ENCODE peak calls at places on chromosomes 1 and 21, in nine cellular contexts. One of them, this sample, is unnamed.

GRCh38 chr1:226627924-226628623 is 79.5 kb downstream of the STUM start:
- DNase-seq in adipocyte: no peak
- DNase-seq in fibroblast of lung: no peak
- DNase-seq in K562: no peak
- DNase-seq in cardiac muscle cell: no peak
- DNase-seq in GM06990: no peak
- DNase-seq in esophagus squamous epithelium: no peak
- DNase-seq in AG10803: no peak
- DNase-seq in WERI-Rb-1: no peak
- DNase-seq in this sample: no peak

GRCh38 chr21:42151148-42152074 is 67.5 kb upstream of the ABCG1 start:
- DNase-seq in adipocyte: no peak
- DNase-seq in fibroblast of lung: no peak
- DNase-seq in K562: no peak
- DNase-seq in cardiac muscle cell: no peak
- DNase-seq in GM06990: no peak
- DNase-seq in esophagus squamous epithelium: no peak
- DNase-seq in AG10803: no peak
- DNase-seq in WERI-Rb-1: no peak
- DNase-seq in this sample: no peak

GRCh38 chr1:71252900-71253299 is 172.1 kb upstream of the ZRANB2 start:
- DNase-seq in adipocyte: no peak
- DNase-seq in fibroblast of lung: no peak
- DNase-seq in K562: no peak
- DNase-seq in cardiac muscle cell: no peak
- DNase-seq in GM06990: no peak
- DNase-seq in esophagus squamous epithelium: no peak
- DNase-seq in AG10803: no peak
- DNase-seq in WERI-Rb-1: no peak
- DNase-seq in this sample: no peak

GRCh38 chr1:18299441-18300338 is 181.0 kb upstream of the KLHDC7A start:
- DNase-seq in adipocyte: no peak
- DNase-seq in fibroblast of lung: no peak
- DNase-seq in K562: peak
- DNase-seq in cardiac muscle cell: peak
- DNase-seq in GM06990: no peak
- DNase-seq in esophagus squamous epithelium: no peak
- DNase-seq in AG10803: peak
- DNase-seq in WERI-Rb-1: peak
- DNase-seq in this sample: peak

GRCh38 chr21:8990326-8991087 is 1530.9 kb upstream of the TPTE start:
- DNase-seq in adipocyte: no peak
- DNase-seq in fibroblast of lung: peak
- DNase-seq in K562: no peak
- DNase-seq in cardiac muscle cell: no peak
- DNase-seq in GM06990: no peak
- DNase-seq in esophagus squamous epithelium: no peak
- DNase-seq in AG10803: no peak
- DNase-seq in WERI-Rb-1: no peak
- DNase-seq in this sample: no peak

GRCh38 chr1:64956733-64957441 is 9.5 kb downstream of the JAK1 start:
- DNase-seq in adipocyte: no peak
- DNase-seq in fibroblast of lung: no peak
- DNase-seq in K562: peak
- DNase-seq in cardiac muscle cell: no peak
- DNase-seq in GM06990: peak
- DNase-seq in esophagus squamous epithelium: no peak
- DNase-seq in AG10803: no peak
- DNase-seq in WERI-Rb-1: no peak
- DNase-seq in this sample: no peak

GRCh38 chr1:30912203-30912602 is 3.6 kb upstream of the SDC3 start:
- DNase-seq in adipocyte: no peak
- DNase-seq in fibroblast of lung: no peak
- DNase-seq in K562: no peak
- DNase-seq in cardiac muscle cell: no peak
- DNase-seq in GM06990: no peak
- DNase-seq in esophagus squamous epithelium: no peak
- DNase-seq in AG10803: no peak
- DNase-seq in WERI-Rb-1: no peak
- DNase-seq in this sample: no peak

GRCh38 chr1:91775227-91775626 is 110.7 kb downstream of the TGFBR3 start:
- DNase-seq in adipocyte: no peak
- DNase-seq in fibroblast of lung: no peak
- DNase-seq in K562: no peak
- DNase-seq in cardiac muscle cell: no peak
- DNase-seq in GM06990: no peak
- DNase-seq in esophagus squamous epithelium: no peak
- DNase-seq in AG10803: no peak
- DNase-seq in WERI-Rb-1: no peak
- DNase-seq in this sample: no peak

GRCh38 chr1:213399695-213400094 is 348.7 kb downstream of the RPS6KC1 start:
- DNase-seq in adipocyte: no peak
- DNase-seq in fibroblast of lung: no peak
- DNase-seq in K562: no peak
- DNase-seq in cardiac muscle cell: no peak
- DNase-seq in GM06990: no peak
- DNase-seq in esophagus squamous epithelium: no peak
- DNase-seq in AG10803: no peak
- DNase-seq in WERI-Rb-1: no peak
- DNase-seq in this sample: no peak

GRCh38 chr1:209353097-209353496 is 230.4 kb upstream of the CAMK1G start:
- DNase-seq in adipocyte: no peak
- DNase-seq in fibroblast of lung: no peak
- DNase-seq in K562: no peak
- DNase-seq in cardiac muscle cell: no peak
- DNase-seq in GM06990: no peak
- DNase-seq in esophagus squamous epithelium: no peak
- DNase-seq in AG10803: no peak
- DNase-seq in WERI-Rb-1: no peak
- DNase-seq in this sample: no peak

GRCh38 chr1:43452789-43453441 is 816 bp downstream of the HYI start:
- DNase-seq in adipocyte: peak
- DNase-seq in fibroblast of lung: peak
- DNase-seq in K562: peak
- DNase-seq in cardiac muscle cell: peak
- DNase-seq in GM06990: no peak
- DNase-seq in esophagus squamous epithelium: no peak
- DNase-seq in AG10803: peak
- DNase-seq in WERI-Rb-1: no peak
- DNase-seq in this sample: no peak

GRCh38 chr1:14561014-14561693 is 37.3 kb upstream of the KAZN start:
- DNase-seq in adipocyte: no peak
- DNase-seq in fibroblast of lung: peak
- DNase-seq in K562: peak
- DNase-seq in cardiac muscle cell: no peak
- DNase-seq in GM06990: no peak
- DNase-seq in esophagus squamous epithelium: no peak
- DNase-seq in AG10803: peak
- DNase-seq in WERI-Rb-1: no peak
- DNase-seq in this sample: no peak

GRCh38 chr1:239536165-239536849 is 149.9 kb downstream of the CHRM3 start:
- DNase-seq in adipocyte: no peak
- DNase-seq in fibroblast of lung: no peak
- DNase-seq in K562: no peak
- DNase-seq in cardiac muscle cell: no peak
- DNase-seq in GM06990: no peak
- DNase-seq in esophagus squamous epithelium: no peak
- DNase-seq in AG10803: no peak
- DNase-seq in WERI-Rb-1: no peak
- DNase-seq in this sample: no peak

GRCh38 chr1:240350910-240351331 is 259.2 kb downstream of the FMN2 start:
- DNase-seq in adipocyte: peak
- DNase-seq in fibroblast of lung: peak
- DNase-seq in K562: no peak
- DNase-seq in cardiac muscle cell: no peak
- DNase-seq in GM06990: no peak
- DNase-seq in esophagus squamous epithelium: no peak
- DNase-seq in AG10803: peak
- DNase-seq in WERI-Rb-1: no peak
- DNase-seq in this sample: no peak

GRCh38 chr1:205813755-205814058 is 709 bp upstream of the SLC41A1 start:
- DNase-seq in adipocyte: peak
- DNase-seq in fibroblast of lung: no peak
- DNase-seq in K562: no peak
- DNase-seq in cardiac muscle cell: no peak
- DNase-seq in GM06990: no peak
- DNase-seq in esophagus squamous epithelium: no peak
- DNase-seq in AG10803: no peak
- DNase-seq in WERI-Rb-1: no peak
- DNase-seq in this sample: no peak

GRCh38 chr1:156356875-156357534 is 12.0 kb upstream of the RHBG start:
- DNase-seq in adipocyte: peak
- DNase-seq in fibroblast of lung: no peak
- DNase-seq in K562: peak
- DNase-seq in cardiac muscle cell: no peak
- DNase-seq in GM06990: peak
- DNase-seq in esophagus squamous epithelium: no peak
- DNase-seq in AG10803: no peak
- DNase-seq in WERI-Rb-1: peak
- DNase-seq in this sample: no peak
- H3K4me3 ChIP-seq in adipocyte: no peak
- H3K4me3 ChIP-seq in fibroblast of lung: no peak
- H3K4me3 ChIP-seq in K562: no peak
- H3K4me3 ChIP-seq in cardiac muscle cell: no peak
- H3K4me3 ChIP-seq in GM06990: no peak
- H3K4me3 ChIP-seq in esophagus squamous epithelium: no peak
- H3K4me3 ChIP-seq in AG10803: no peak
- H3K4me3 ChIP-seq in WERI-Rb-1: no peak
- H3K4me3 ChIP-seq in this sample: no peak

GRCh38 chr1:110067429-110067956 is 3.0 kb downstream of the ALX3 start:
- DNase-seq in adipocyte: peak
- DNase-seq in fibroblast of lung: no peak
- DNase-seq in K562: no peak
- DNase-seq in cardiac muscle cell: no peak
- DNase-seq in GM06990: no peak
- DNase-seq in esophagus squamous epithelium: no peak
- DNase-seq in AG10803: no peak
- DNase-seq in WERI-Rb-1: no peak
- DNase-seq in this sample: no peak
- H3K4me3 ChIP-seq in adipocyte: no peak
- H3K4me3 ChIP-seq in fibroblast of lung: no peak
- H3K4me3 ChIP-seq in K562: no peak
- H3K4me3 ChIP-seq in cardiac muscle cell: no peak
- H3K4me3 ChIP-seq in GM06990: no peak
- H3K4me3 ChIP-seq in esophagus squamous epithelium: peak
- H3K4me3 ChIP-seq in AG10803: no peak
- H3K4me3 ChIP-seq in WERI-Rb-1: no peak
- H3K4me3 ChIP-seq in this sample: no peak

GRCh38 chr1:86706018-86706417 is 1.6 kb downstream of the SH3GLB1 start:
- DNase-seq in adipocyte: peak
- DNase-seq in fibroblast of lung: peak
- DNase-seq in K562: no peak
- DNase-seq in cardiac muscle cell: no peak
- DNase-seq in GM06990: no peak
- DNase-seq in esophagus squamous epithelium: no peak
- DNase-seq in AG10803: no peak
- DNase-seq in WERI-Rb-1: no peak
- DNase-seq in this sample: no peak

GRCh38 chr1:86705633-86705985 is 1.2 kb downstream of the SH3GLB1 start:
- DNase-seq in adipocyte: peak
- DNase-seq in fibroblast of lung: no peak
- DNase-seq in K562: no peak
- DNase-seq in cardiac muscle cell: peak
- DNase-seq in GM06990: no peak
- DNase-seq in esophagus squamous epithelium: no peak
- DNase-seq in AG10803: peak
- DNase-seq in WERI-Rb-1: no peak
- DNase-seq in this sample: no peak

GRCh38 chr1:86704972-86705632 is 726 bp downstream of the SH3GLB1 start:
- DNase-seq in adipocyte: peak
- DNase-seq in fibroblast of lung: peak
- DNase-seq in K562: peak
- DNase-seq in cardiac muscle cell: peak
- DNase-seq in GM06990: no peak
- DNase-seq in esophagus squamous epithelium: no peak
- DNase-seq in AG10803: peak
- DNase-seq in WERI-Rb-1: peak
- DNase-seq in this sample: peak

GRCh38 chr1:86712088-86712860 is 7.9 kb downstream of the SH3GLB1 start:
- DNase-seq in adipocyte: no peak
- DNase-seq in fibroblast of lung: no peak
- DNase-seq in K562: no peak
- DNase-seq in cardiac muscle cell: no peak
- DNase-seq in GM06990: no peak
- DNase-seq in esophagus squamous epithelium: no peak
- DNase-seq in AG10803: no peak
- DNase-seq in WERI-Rb-1: no peak
- DNase-seq in this sample: no peak

GRCh38 chr1:86708923-86709322 is 4.5 kb downstream of the SH3GLB1 start:
- DNase-seq in adipocyte: peak
- DNase-seq in fibroblast of lung: peak
- DNase-seq in K562: peak
- DNase-seq in cardiac muscle cell: peak
- DNase-seq in GM06990: no peak
- DNase-seq in esophagus squamous epithelium: no peak
- DNase-seq in AG10803: no peak
- DNase-seq in WERI-Rb-1: no peak
- DNase-seq in this sample: no peak
- H3K4me3 ChIP-seq in adipocyte: peak
- H3K4me3 ChIP-seq in fibroblast of lung: peak
- H3K4me3 ChIP-seq in K562: no peak
- H3K4me3 ChIP-seq in cardiac muscle cell: no peak
- H3K4me3 ChIP-seq in GM06990: no peak
- H3K4me3 ChIP-seq in esophagus squamous epithelium: no peak
- H3K4me3 ChIP-seq in AG10803: no peak
- H3K4me3 ChIP-seq in WERI-Rb-1: no peak
- H3K4me3 ChIP-seq in this sample: no peak

GRCh38 chr1:26154750-26155149 is 4.1 kb upstream of the FAM110D start:
- DNase-seq in adipocyte: no peak
- DNase-seq in fibroblast of lung: no peak
- DNase-seq in K562: no peak
- DNase-seq in cardiac muscle cell: no peak
- DNase-seq in GM06990: no peak
- DNase-seq in esophagus squamous epithelium: no peak
- DNase-seq in AG10803: no peak
- DNase-seq in WERI-Rb-1: no peak
- DNase-seq in this sample: no peak

GRCh38 chr1:26153966-26154572 is 4.8 kb upstream of the FAM110D start:
- DNase-seq in adipocyte: no peak
- DNase-seq in fibroblast of lung: no peak
- DNase-seq in K562: peak
- DNase-seq in cardiac muscle cell: no peak
- DNase-seq in GM06990: no peak
- DNase-seq in esophagus squamous epithelium: no peak
- DNase-seq in AG10803: no peak
- DNase-seq in WERI-Rb-1: no peak
- DNase-seq in this sample: no peak

GRCh38 chr1:26158271-26159112 is at the start of gene FAM110D:
- DNase-seq in adipocyte: no peak
- DNase-seq in fibroblast of lung: no peak
- DNase-seq in K562: peak
- DNase-seq in cardiac muscle cell: no peak
- DNase-seq in GM06990: no peak
- DNase-seq in esophagus squamous epithelium: no peak
- DNase-seq in AG10803: no peak
- DNase-seq in WERI-Rb-1: no peak
- DNase-seq in this sample: no peak

GRCh38 chr1:26156285-26157038 is 2.4 kb upstream of the FAM110D start:
- DNase-seq in adipocyte: no peak
- DNase-seq in fibroblast of lung: no peak
- DNase-seq in K562: peak
- DNase-seq in cardiac muscle cell: no peak
- DNase-seq in GM06990: no peak
- DNase-seq in esophagus squamous epithelium: no peak
- DNase-seq in AG10803: no peak
- DNase-seq in WERI-Rb-1: peak
- DNase-seq in this sample: peak

GRCh38 chr1:26155370-26156284 is 3.3 kb upstream of the FAM110D start:
- DNase-seq in adipocyte: no peak
- DNase-seq in fibroblast of lung: no peak
- DNase-seq in K562: no peak
- DNase-seq in cardiac muscle cell: no peak
- DNase-seq in GM06990: no peak
- DNase-seq in esophagus squamous epithelium: no peak
- DNase-seq in AG10803: no peak
- DNase-seq in WERI-Rb-1: no peak
- DNase-seq in this sample: no peak
- H3K4me3 ChIP-seq in adipocyte: no peak
- H3K4me3 ChIP-seq in fibroblast of lung: no peak
- H3K4me3 ChIP-seq in K562: no peak
- H3K4me3 ChIP-seq in cardiac muscle cell: no peak
- H3K4me3 ChIP-seq in GM06990: no peak
- H3K4me3 ChIP-seq in esophagus squamous epithelium: peak
- H3K4me3 ChIP-seq in AG10803: no peak
- H3K4me3 ChIP-seq in WERI-Rb-1: no peak
- H3K4me3 ChIP-seq in this sample: no peak

This sample was measured in SK-N-SH.